ENCODE peak calls at places on chromosome 12, in four cellular contexts. F, E, O and X are unnamed samples.

GRCh38 chr12:86730233-86730632 is 474.0 kb upstream of the MGAT4C start:
- DNase-seq in E (no peak), O (no peak), F (no peak), X (no peak)

GRCh38 chr12:18810537-18811253 is 72.8 kb downstream of the CAPZA3 start:
- DNase-seq in E (no peak), F (no peak), O (no peak), X (no peak)

GRCh38 chr12:67354322-67354721 is 85.2 kb downstream of the CAND1 start:
- DNase-seq in E (no peak), F (no peak), O (no peak), X (no peak)

GRCh38 chr12:49212572-49212971 is 23.7 kb upstream of the TUBA1A start:
- DNase-seq in O (no peak), F (peak; percentile 47), E (no peak), X (no peak)

GRCh38 chr12:76265424-76266180 is 82.6 kb downstream of the BBS10 start:
- DNase-seq in E (no peak), F (no peak), O (no peak), X (no peak)

GRCh38 chr12:76106631-76107030 is 22.1 kb upstream of the NAP1L1 start:
- DNase-seq in E (no peak), O (no peak), F (no peak), X (no peak)

GRCh38 chr12:22047495-22047894 is 1.5 kb downstream of the CMAS start:
- DNase-seq in O (no peak), F (no peak), E (no peak), X (no peak)

GRCh38 chr12:131850856-131851559 is 22.8 kb downstream of the MMP17 start:
- DNase-seq in F (no peak), O (peak; percentile 84), E (no peak), X (no peak)

GRCh38 chr12:108236366-108236765 is 102.7 kb downstream of the CMKLR1 start:
- DNase-seq in O (no peak), E (no peak), F (no peak), X (no peak)

GRCh38 chr12:95516757-95517156 is 34.5 kb downstream of the USP44 start:
- DNase-seq in F (no peak), O (no peak), E (no peak), X (no peak)

GRCh38 chr12:50799908-50800307 is 36.0 kb downstream of the ATF1 start:
- DNase-seq in O (no peak), F (no peak), E (no peak), X (no peak)

DNA sequence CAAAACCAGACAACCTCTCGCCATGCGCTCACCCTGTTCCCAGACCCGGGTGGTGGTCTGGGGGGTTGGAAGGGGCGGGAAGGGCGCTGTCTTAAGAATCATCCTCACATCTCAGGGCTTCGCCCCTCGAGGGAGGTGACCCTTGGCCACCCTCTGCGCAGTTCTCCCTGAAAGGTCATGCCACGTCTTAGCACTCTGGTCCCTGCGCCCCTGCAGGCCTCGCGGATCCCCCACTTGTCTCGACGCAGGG is 40.6 kb upstream of the CAPRIN2 start:
- DNase-seq in E (no peak), O (no peak), F (no peak), X (no peak)
- H3K27ac ChIP-seq in E (no peak overlapping the region), O (no peak overlapping the region), F (peak overlapping the region; percentile 49), X (peak overlapping the region; percentile 88)

GRCh38 chr12:27243006-27243405 is 1.1 kb upstream of the STK38L start:
- DNase-seq in O (no peak), E (no peak), F (no peak), X (no peak)
- H3K27ac ChIP-seq in O (no peak overlapping the region), E (no peak overlapping the region), F (peak overlapping the region; percentile 93), X (no peak overlapping the region)

GRCh38 chr12:104627975-104628322 is 171.2 kb downstream of the CHST11 start:
- DNase-seq in F (no peak), E (no peak), O (no peak), X (no peak)
- H3K27ac ChIP-seq in F (peak overlapping the region; percentile 58), E (no peak overlapping the region), O (no peak overlapping the region), X (no peak overlapping the region)

DNA sequence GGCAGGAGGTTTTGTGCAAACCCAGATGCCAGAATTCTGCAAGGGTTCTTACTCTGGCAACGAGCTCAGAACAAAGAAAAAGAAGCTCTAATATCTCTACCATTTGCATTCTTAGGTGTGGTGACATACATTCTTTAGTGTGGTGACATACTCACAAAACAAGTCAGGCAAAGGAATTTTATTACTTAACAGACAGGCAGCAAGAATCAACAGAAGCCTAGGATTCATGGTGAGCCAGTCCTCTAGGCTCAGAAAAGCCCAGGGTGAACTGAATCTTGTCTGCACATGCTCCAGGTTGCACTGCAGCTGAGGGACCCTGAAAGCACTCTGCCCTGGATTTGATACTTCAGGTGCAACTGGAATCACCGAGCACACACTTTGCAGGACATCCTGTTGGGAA is 122.4 kb upstream of the PTPRQ start:
- DNase-seq in F (no peak), O (no peak), E (peak; percentile 2), X (peak; percentile 27)
- H3K27ac ChIP-seq in F (no peak overlapping the region), O (no peak overlapping the region), E (no peak overlapping the region), X (no peak overlapping the region)

GRCh38 chr12:93407283-93407962 is 29.7 kb downstream of the NUDT4 start:
- DNase-seq in O (no peak), F (no peak), E (no peak), X (peak; percentile 27)
- H3K27ac ChIP-seq in O (no peak overlapping the region), F (no peak overlapping the region), E (no peak overlapping the region), X (peak overlapping the region; percentile 58)

GRCh38 chr12:110249105-110249504 is 31.9 kb upstream of the ATP2A2 start:
- DNase-seq in F (no peak), E (no peak), O (no peak), X (no peak)

GRCh38 chr12:110246690-110247339 is 34.2 kb upstream of the ATP2A2 start:
- DNase-seq in O (no peak), F (no peak), E (no peak), X (no peak)

GRCh38 chr12:110248096-110248447 is 33.0 kb upstream of the ATP2A2 start:
- DNase-seq in E (no peak), F (no peak), O (no peak), X (no peak)

GRCh38 chr12:110245278-110245868 is 35.7 kb upstream of the ATP2A2 start:
- DNase-seq in F (no peak), E (peak; percentile 29), O (peak; percentile 82), X (peak; percentile 73)

DNA sequence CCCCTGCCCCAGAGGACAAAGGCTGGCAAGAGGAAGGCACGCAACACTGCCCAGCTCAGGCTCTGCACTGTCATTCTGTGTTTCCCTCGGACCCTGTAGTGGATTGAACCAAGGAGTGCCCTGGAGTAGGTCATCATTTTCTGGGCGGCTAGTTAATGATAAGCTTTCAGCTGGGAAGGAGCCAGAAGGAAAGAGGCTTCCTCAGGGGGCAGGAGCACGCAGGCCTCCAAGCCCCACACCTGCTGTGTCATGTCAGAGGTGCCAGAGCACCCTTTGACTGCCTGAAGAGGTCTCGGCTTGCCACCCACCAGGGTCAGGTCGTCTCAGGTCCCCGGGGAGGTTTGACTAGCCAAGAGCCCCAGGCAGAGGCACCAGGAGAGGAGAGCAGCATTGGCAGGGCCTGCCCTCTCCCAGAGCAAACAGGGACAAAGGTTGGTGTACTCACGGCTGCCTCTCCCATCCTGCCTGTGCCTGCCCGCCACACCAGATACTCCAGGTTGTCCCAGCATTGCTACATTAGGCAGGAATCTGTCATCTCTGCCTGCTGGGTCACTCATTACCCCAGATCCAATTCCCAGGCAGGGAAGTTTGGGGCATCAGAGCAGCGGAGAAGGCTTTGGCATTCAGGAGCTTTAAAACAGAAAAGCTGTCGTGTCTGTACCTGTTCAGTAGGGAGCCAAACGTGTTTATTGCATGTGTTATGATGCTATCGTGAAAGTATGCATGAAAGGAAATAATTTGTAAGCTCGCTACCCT is 33.5 kb upstream of the ATP2A2 start:
- DNase-seq in O (no peak), F (peak; percentile 74), E (peak; percentile 89), X (no peak)
- H3K27ac ChIP-seq in O (no peak overlapping the region), F (peak overlapping the region; percentile 83), E (peak overlapping the region; percentile 96), X (no peak overlapping the region)

GRCh38 chr12:98399532-98399931 is 115.9 kb upstream of the TMPO start:
- DNase-seq in F (no peak), O (no peak), E (peak; percentile 43), X (peak; percentile 58)

GRCh38 chr12:98401427-98401826 is 114.0 kb upstream of the TMPO start:
- DNase-seq in F (no peak), E (no peak), O (peak; percentile 65), X (no peak)

GRCh38 chr12:98402081-98402480 is 113.3 kb upstream of the TMPO start:
- DNase-seq in F (no peak), E (peak; percentile 51), O (no peak), X (no peak)

GRCh38 chr12:98402671-98403070 is 112.7 kb upstream of the TMPO start:
- DNase-seq in E (no peak), F (no peak), O (no peak), X (no peak)

GRCh38 chr12:98397323-98398105 is 117.9 kb upstream of the TMPO start:
- DNase-seq in O (peak; percentile 88), F (peak; percentile 86), E (peak; percentile 68), X (peak; percentile 91)
- H3K27ac ChIP-seq in O (no peak overlapping the region), F (no peak overlapping the region), E (no peak overlapping the region), X (peak overlapping the region; percentile 35)

GRCh38 chr12:62841841-62842240 is 93.1 kb downstream of the PPM1H start:
- DNase-seq in E (no peak), O (no peak), F (no peak), X (no peak)
- H3K27ac ChIP-seq in E (no peak overlapping the region), O (no peak overlapping the region), F (peak overlapping the region; percentile 5), X (no peak overlapping the region)

DNA sequence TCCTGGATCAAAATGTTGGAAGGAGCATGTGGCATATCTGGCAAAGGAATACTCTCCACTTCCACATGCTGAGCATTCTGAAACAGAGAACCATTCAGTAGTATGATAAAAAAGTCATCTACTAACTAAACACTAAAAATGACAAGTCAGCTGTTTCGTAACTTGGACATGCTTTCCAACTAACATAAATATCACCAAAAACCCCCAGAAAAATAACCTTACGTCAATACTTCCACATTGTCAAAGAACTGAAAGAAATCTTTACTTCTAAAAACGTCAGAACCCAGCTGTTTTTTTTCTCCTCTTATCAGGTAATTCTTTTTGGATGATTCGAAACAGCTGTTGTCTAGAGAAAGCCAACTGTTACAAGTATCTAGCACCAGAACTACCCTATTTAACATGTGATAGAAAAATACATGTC is 8.2 kb downstream of the WBP11 start:
- DNase-seq in E (no peak), F (no peak), O (no peak), X (no peak)
- H3K27ac ChIP-seq in E (no peak overlapping the region), F (no peak overlapping the region), O (no peak overlapping the region), X (no peak overlapping the region)

GRCh38 chr12:122850695-122851350 is 15.6 kb downstream of the HIP1R start:
- DNase-seq in F (no peak), E (no peak), O (no peak), X (no peak)
- H3K27ac ChIP-seq in F (peak overlapping the region; percentile 79), E (no peak overlapping the region), O (no peak overlapping the region), X (no peak overlapping the region)